ENCODE peak calls at places on chromosome 20, in seven cellular contexts. E is IMR-90, T is H1, U is A549, L is GM12878, D is K562, X is HepG2. P is an unnamed sample.
A peak's percentile ranks its signal among the peaks of the same experiment; 100 is the strongest.

GRCh38 chr20:45944151-45944964 is 9.9 kb downstream of the PCIF1 start:
- DNase-seq in U (peak; percentile 28), X (no peak), L (no peak), T (no peak), D (peak; percentile 73), E (no peak), P (no peak)

GRCh38 chr20:38834868-38835267 is 29.4 kb downstream of the PPP1R16B start:
- DNase-seq in X (no peak), D (no peak), U (no peak), E (no peak), T (no peak), L (no peak), P (no peak)

GRCh38 chr20:61404311-61404710 is 152.2 kb downstream of the CDH4 start:
- DNase-seq in U (no peak), L (no peak), E (no peak), T (no peak), X (no peak), D (no peak), P (no peak)

GRCh38 chr20:40265872-40266533 is 423.0 kb downstream of the MAFB start:
- DNase-seq in U (no peak), T (no peak), E (no peak), X (peak; percentile 35), L (no peak), D (peak; percentile 3), P (no peak)

GRCh38 chr20:36591281-36591680 is 14.3 kb upstream of the RAB5IF start:
- DNase-seq in E (no peak), X (no peak), U (no peak), L (no peak), T (no peak), D (no peak), P (no peak)

GRCh38 chr20:59525500-59526241 is 78.7 kb upstream of the PHACTR3 start:
- DNase-seq in U (peak; percentile 66), T (no peak), E (peak; percentile 13), L (no peak), D (peak; percentile 58), X (peak; percentile 59), P (peak; percentile 29)

GRCh38 chr20:63297796-63298572 is 5.0 kb downstream of the COL20A1 start:
- DNase-seq in L (no peak), T (no peak), U (no peak), E (no peak), D (no peak), X (no peak), P (no peak)

GRCh38 chr20:60310551-60310950 is 352.3 kb downstream of the CDH26 start:
- DNase-seq in U (no peak), X (no peak), D (no peak), E (no peak), T (no peak), L (no peak), P (no peak)

GRCh38 chr20:23200914-23201313 is 114.8 kb upstream of the CD93 start:
- DNase-seq in U (peak; percentile 43), T (peak; percentile 34), E (peak; percentile 8), X (peak; percentile 62), L (no peak), D (peak; percentile 60), P (peak; percentile 48)

GRCh38 chr20:63594043-63594561 is 20.1 kb upstream of the HELZ2 start:
- DNase-seq in X (no peak), U (no peak), T (no peak), L (no peak), D (no peak), E (peak; percentile 53), P (no peak)

GRCh38 chr20:47334022-47334551 is 22.4 kb downstream of the ZMYND8 start:
- DNase-seq in E (peak; percentile 96), L (no peak), D (no peak), T (no peak), X (peak; percentile 99), U (peak; percentile 77), P (no peak)

GRCh38 chr20:48025061-48025515 is 239.8 kb upstream of the SULF2 start:
- DNase-seq in L (no peak), T (no peak), D (no peak), X (no peak), U (no peak), E (peak; percentile 29), P (no peak)

GRCh38 chr20:51382986-51383821 is 159.3 kb downstream of the NFATC2 start:
- DNase-seq in E (no peak), L (no peak), T (no peak), D (no peak), X (no peak), U (no peak), P (no peak)

GRCh38 chr20:22403860-22404608 is 180.3 kb downstream of the FOXA2 start:
- DNase-seq in T (no peak), E (no peak), X (peak; percentile 77), D (peak; percentile 44), L (no peak), U (no peak), P (no peak)

GRCh38 chr20:40644863-40645262 is 44.2 kb downstream of the MAFB start:
- DNase-seq in D (no peak), X (no peak), L (no peak), T (no peak), E (no peak), U (no peak), P (no peak)

GRCh38 chr20:22799687-22800086 is 215.3 kb upstream of the FOXA2 start:
- DNase-seq in E (no peak), U (no peak), X (no peak), D (no peak), T (no peak), L (no peak), P (no peak)

GRCh38 chr20:63641146-63641791 is 12.0 kb downstream of the STMN3 start:
- DNase-seq in E (no peak), D (no peak), L (no peak), U (no peak), X (no peak), T (no peak), P (no peak)

GRCh38 chr20:51318058-51318960 is 224.2 kb downstream of the NFATC2 start:
- DNase-seq in U (peak; percentile 32), D (peak; percentile 73), X (peak; percentile 47), E (no peak), L (no peak), T (peak; percentile 43), P (peak; percentile 51)

GRCh38 chr20:1345030-1345755 is 16.3 kb upstream of the SDCBP2 start:
- DNase-seq in E (no peak), T (no peak), X (no peak), U (no peak), D (no peak), L (no peak), P (no peak)

GRCh38 chr20:1338096-1338495 is 9.2 kb upstream of the SDCBP2 start:
- DNase-seq in E (no peak), T (no peak), U (no peak), L (no peak), X (no peak), D (no peak), P (no peak)

GRCh38 chr20:1345756-1346093 is 16.8 kb upstream of the SDCBP2 start:
- DNase-seq in X (no peak), U (no peak), T (no peak), L (no peak), D (no peak), E (no peak), P (no peak)

GRCh38 chr20:1338801-1339200 is 9.9 kb upstream of the SDCBP2 start:
- DNase-seq in E (no peak), X (no peak), D (no peak), U (no peak), T (no peak), L (no peak), P (no peak)

GRCh38 chr20:1341561-1342265 is 12.8 kb upstream of the SDCBP2 start:
- DNase-seq in D (no peak), L (no peak), T (no peak), E (peak; percentile 80), U (no peak), X (no peak), P (no peak)
- TF ChIP-seq RAD21 in D (no peak), L (no peak), T (no peak), E (no peak), U (no peak), X (no peak), P (no peak)

DNA sequence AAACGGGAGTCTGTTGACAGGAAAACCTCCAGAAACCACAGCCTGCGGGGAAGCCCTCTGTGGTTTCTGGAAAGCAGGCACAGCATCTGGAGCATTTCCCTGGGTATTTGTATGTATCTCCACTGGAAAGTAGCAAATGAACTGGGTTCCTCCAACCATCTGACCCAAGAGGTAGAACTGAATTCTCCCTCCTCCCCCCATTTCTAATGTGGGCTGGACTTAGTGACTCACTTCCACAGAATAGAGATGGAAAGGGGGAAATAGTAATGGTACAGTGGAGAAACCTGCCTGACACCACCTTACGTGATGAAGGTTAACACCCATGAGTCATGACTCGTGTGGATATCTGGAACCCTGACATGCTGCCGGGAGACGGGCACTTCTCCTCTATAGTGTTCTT is 51.9 kb upstream of the XRN2 start:
- DNase-seq in T (no peak), X (no peak), E (no peak), U (no peak), D (no peak), L (no peak), P (no peak)
- TF ChIP-seq RAD21 in T (no peak), X (no peak), E (no peak), U (no peak), D (no peak), L (no peak), P (no peak)

DNA sequence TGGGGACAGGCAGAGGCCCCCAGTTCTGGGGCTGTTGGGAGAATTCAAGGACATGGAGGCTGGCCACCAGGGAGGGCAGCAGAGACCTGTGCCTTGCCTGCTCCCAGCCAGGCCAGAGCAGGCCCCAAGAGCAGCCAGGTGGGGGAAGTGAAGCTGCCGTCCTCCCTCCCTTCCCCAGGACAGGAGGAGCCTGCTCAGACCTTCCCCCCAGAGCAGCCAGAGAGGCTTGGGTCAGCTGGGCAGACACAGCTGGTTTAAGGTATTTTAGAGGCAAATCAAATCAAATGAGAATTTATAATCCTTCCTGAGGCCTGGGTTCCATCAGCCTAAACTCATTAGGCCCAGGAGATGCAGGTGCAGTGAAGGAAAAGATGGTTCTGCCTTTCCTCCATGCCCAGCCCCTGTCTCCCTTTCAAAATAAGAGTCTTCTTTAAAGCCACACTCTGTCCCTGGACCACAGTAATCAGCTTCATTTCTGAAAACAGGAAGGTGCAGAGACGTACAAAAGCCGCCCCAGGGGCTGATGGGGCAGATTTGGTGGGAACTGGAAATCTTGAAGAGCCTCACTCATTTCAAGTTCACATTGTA is 21.7 kb downstream of the BMP7 start:
- DNase-seq in D (peak; percentile 14), X (no peak), U (no peak), T (no peak), L (no peak), E (no peak), P (no peak)
- TF ChIP-seq RAD21 in D (peak; percentile 14), X (no peak), U (peak; percentile 5), T (peak; percentile 71), L (no peak), E (no peak), P (no peak)

DNA sequence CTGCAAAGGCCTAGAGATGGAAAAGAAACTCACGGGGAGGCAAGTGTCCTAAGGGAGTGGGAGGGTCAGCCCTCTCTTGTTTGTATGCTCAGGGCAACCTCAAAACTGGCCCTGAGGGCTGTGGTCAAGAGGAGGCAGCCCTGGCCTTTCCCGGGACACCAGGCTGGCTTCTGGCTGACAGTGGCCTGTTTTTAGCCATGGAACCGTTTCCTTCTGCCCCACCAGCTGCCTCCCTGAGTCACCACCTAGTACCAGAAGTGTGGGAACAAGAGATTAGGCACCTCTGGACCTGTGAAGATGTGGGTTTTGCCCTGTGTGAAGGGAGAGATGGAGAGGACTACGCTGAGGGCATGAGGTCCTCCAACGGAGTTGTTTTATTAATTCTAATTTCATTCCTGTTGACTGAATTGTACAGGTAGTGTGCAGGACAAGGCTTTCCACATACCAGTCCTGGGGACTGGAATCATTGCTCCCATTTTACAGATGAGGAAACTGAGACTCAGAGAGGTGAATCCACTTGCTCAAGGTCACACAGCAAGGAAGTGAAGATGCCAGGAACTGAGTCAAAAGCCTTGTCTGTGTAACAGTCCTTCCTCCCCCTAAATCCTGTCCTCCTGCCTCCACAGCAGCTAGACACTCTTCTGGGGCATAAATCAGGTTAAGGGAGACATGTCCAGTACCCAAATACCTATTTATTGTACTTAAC is 5.5 kb downstream of the FOXS1 start:
- DNase-seq in U (no peak), T (no peak), X (no peak), E (no peak), L (no peak), D (peak; percentile 16), P (no peak)
- TF ChIP-seq RAD21 in U (no peak), T (no peak), X (no peak), E (no peak), L (no peak), D (no peak), P (no peak)